ENCODE peak calls at places on chromosome 6, in seven cellular contexts. P, Z, R, V, O, K and Q are unnamed samples.

GRCh38 chr6:159298840-159299239 is 129.6 kb downstream of the FNDC1 start:
- DNase-seq in P (no peak), Z (peak), R (no peak), V (no peak), O (no peak), K (no peak), Q (no peak)

GRCh38 chr6:42449917-42450313 is 1.8 kb downstream of the TRERF1 start:
- DNase-seq in P (no peak), Z (peak), R (no peak), V (no peak), O (no peak), K (no peak), Q (peak)

GRCh38 chr6:145809785-145810184 is 4.8 kb downstream of the FBXO30 start:
- DNase-seq in P (no peak), Z (no peak), R (no peak), V (no peak), O (no peak), K (no peak), Q (no peak)

GRCh38 chr6:6556738-6557503 is 31.6 kb upstream of the LY86 start:
- DNase-seq in P (peak), Z (no peak), R (peak), V (peak), O (no peak), K (peak), Q (no peak)

GRCh38 chr6:119764927-119765681 is 415.5 kb upstream of the MAN1A1 start:
- DNase-seq in P (no peak), Z (no peak), R (no peak), V (no peak), O (no peak), K (no peak), Q (no peak)

GRCh38 chr6:40879169-40879568 is 159.9 kb downstream of the UNC5CL start:
- DNase-seq in P (no peak), Z (no peak), R (no peak), V (no peak), O (no peak), K (no peak), Q (no peak)

GRCh38 chr6:109453156-109453555 is 2.4 kb downstream of the MICAL1 start:
- DNase-seq in P (no peak), Z (no peak), R (no peak), V (no peak), O (no peak), K (no peak), Q (no peak)

GRCh38 chr6:53216301-53216700 is 67.7 kb upstream of the GCM1 start:
- DNase-seq in P (no peak), Z (no peak), R (no peak), V (no peak), O (no peak), K (no peak), Q (no peak)

GRCh38 chr6:30154709-30155521 is 6.1 kb downstream of the TRIM10 start:
- DNase-seq in P (no peak), Z (peak), R (no peak), V (no peak), O (no peak), K (peak), Q (no peak)

GRCh38 chr6:166642646-166643045 is 15.6 kb upstream of the RPS6KA2 start:
- DNase-seq in P (no peak), Z (no peak), R (no peak), V (no peak), O (no peak), K (no peak), Q (no peak)

GRCh38 chr6:107209406-107209939 is 94.2 kb upstream of the BEND3 start:
- DNase-seq in P (no peak), Z (no peak), R (no peak), V (no peak), O (no peak), K (no peak), Q (no peak)

DNA sequence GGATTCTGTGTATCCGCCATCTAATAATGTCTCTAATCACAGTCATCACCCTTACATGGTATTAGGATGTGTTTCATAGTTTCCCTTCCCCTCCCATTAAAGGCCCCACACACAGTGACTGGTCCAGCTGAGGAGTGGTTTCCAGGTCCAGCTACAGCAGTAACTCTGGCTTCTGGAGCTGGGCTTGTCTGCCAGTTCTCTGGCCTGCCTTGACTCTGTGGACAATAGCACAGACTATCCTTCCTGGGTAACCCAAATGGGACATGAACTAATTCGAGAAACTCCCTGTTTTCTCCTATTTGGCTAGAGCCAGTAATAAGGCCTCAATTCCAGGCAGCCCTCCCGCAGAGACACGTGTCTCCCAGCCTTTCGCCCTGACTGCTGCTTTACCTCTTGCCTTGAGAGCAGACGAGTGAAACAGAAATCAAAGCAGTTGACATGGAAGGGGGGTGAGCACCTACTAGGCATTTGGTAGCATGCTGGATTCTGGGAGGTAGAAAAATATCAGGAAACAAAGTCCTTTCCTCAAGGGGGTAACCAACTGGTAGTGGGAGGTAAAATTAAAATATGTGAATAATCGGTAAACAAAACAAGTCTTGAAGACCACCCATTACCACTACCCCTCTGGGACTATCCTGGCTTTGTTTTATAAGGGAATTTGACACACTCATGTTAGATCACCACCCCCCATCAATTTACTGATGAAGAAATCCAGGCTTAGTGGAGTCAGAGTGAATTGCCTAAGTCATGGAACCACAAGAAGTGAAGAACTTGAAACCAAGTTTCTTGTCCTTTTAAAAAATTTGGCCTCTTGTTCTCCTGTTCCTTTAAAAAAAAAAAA is 1.2 kb downstream of the TRAF3IP2 start:
- DNase-seq in P (no peak), Z (peak), R (no peak), V (peak), O (peak), K (no peak), Q (peak)
- H3K4me3 ChIP-seq in P (no peak), Z (peak), R (peak), V (peak), O (peak), K (peak), Q (peak)

GRCh38 chr6:147297124-147297523 is 92.9 kb downstream of the STXBP5 start:
- DNase-seq in P (no peak), Z (no peak), R (no peak), V (no peak), O (no peak), K (no peak), Q (no peak)
- TF ChIP-seq EP300 in P (no peak), Z (no peak), R (no peak), V (no peak), O (no peak), K (no peak), Q (no peak)

DNA sequence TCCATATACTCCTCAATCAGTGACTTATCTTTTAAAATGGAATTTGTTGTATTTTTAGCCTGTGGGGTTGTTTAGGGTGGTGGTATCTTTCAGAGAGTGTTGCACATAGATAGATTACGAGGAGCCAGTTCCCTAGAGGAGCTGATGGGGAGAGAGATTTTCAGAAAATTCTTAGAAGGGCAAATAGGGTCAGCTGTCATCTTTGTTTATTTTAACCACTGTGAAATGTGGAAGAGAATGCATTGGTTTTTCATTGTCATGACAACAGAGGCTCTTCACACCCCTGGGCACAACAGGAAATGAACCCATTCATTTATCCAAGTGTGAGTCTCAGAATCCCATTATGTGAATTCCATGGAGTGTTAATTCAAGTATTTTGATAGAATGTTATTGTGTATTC is 188.4 kb downstream of the JARID2 start:
- DNase-seq in P (no peak), Z (no peak), R (peak), V (no peak), O (no peak), K (no peak), Q (no peak)
- H3K4me3 ChIP-seq in P (no peak), Z (no peak), R (no peak), V (no peak), O (no peak), K (no peak), Q (no peak)

GRCh38 chr6:5061152-5061551 is 24.0 kb upstream of the PPP1R3G start:
- DNase-seq in P (no peak), Z (no peak), R (no peak), V (no peak), O (no peak), K (no peak), Q (no peak)
- TF ChIP-seq EP300 in P (no peak), Z (no peak), R (no peak), V (no peak), O (no peak), K (no peak), Q (no peak)

DNA sequence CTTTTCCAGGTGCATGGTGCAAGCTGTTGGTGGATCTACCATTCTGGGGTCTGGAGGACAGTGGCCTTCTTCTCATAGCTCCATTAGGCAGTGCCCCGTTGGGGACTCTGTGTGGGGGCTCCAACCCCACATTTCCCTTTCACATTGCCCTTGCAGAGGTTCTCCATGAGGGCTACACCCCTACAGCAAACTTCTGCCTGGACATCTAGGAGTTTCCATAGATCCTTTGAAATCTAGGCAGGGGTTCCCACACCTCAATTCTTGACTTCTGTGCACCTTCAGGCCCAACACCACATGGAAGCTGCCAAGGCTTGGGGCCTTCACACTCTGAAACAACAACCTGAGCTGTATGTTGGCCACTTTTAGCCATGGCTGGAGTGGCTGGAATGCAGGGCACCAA is 282.8 kb upstream of the SASH1 start:
- DNase-seq in P (no peak), Z (peak), R (no peak), V (no peak), O (no peak), K (no peak), Q (no peak)
- H3K4me3 ChIP-seq in P (no peak), Z (no peak), R (no peak), V (no peak), O (no peak), K (no peak), Q (no peak)

DNA sequence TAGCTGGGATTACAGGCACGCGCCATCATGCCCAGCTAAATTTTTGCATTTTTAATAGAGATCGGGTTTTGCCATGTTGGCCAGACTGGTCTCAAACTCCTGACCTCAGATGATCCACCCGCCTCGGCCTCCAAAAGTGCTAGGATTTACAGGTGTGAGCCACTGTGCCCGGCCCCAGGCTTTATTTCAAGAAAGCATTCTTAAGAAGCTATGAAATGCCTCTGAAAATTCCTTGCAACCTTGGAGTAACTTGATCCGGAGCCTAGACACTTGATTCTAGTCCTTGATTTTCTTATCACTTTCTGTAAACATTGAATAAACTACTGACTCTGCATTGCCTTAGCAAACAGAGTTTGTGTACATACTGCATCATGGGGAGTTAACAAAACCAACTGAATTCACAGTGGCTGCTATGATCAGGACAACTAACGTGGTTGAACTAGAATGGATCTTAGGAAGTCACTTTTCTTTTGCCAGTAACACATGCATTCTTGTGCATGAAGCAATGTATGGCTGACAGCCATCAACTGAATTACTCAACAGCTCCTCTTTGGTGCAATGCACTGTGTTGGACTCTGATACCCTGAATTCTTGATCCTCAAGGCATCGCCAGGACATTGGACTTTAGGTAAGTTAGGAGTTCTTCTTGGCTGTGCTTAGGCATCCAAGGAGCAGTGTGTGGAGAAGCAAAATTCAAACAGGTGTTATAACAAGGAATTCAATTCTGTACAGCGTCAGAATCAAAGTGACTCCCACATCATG is 102.8 kb upstream of the TMEM170B start:
- DNase-seq in P (no peak), Z (no peak), R (no peak), V (peak), O (no peak), K (peak), Q (no peak)
- TF ChIP-seq EP300 in P (no peak), Z (no peak), R (no peak), V (no peak), O (peak), K (peak), Q (no peak)

GRCh38 chr6:50380409-50381105 is 330.8 kb upstream of the DEFB112 start:
- DNase-seq in P (peak), Z (no peak), R (no peak), V (no peak), O (no peak), K (no peak), Q (no peak)
- H3K4me3 ChIP-seq in P (peak), Z (peak), R (no peak), V (peak), O (no peak), K (no peak), Q (peak)